ENCODE peak calls at places on chromosomes 5 and 9, in five cellular contexts. J is RPMI8226, B is AG09319, S is WERI-Rb-1, V is NCI-H446. I is an unnamed sample.

GRCh38 chr5:175695161-175696126 is 37.6 kb downstream of the HRH2 start:
- DNase-seq in J (no peak), V (no peak), B (no peak), S (no peak), I (no peak)

GRCh38 chr9:77944556-77945261 is 86.9 kb downstream of the GNAQ start:
- DNase-seq in J (no peak), V (no peak), S (no peak), B (no peak), I (no peak)

GRCh38 chr5:98770158-98770910 is 3.1 kb upstream of the RGMB start:
- DNase-seq in S (peak), V (peak), J (peak), B (peak), I (no peak)

GRCh38 chr9:127252405-127253093 is 12.0 kb upstream of the GARNL3 start:
- DNase-seq in B (no peak), S (no peak), J (no peak), V (no peak), I (no peak)

GRCh38 chr5:178572617-178573016 is 17.6 kb downstream of the COL23A1 start:
- DNase-seq in J (no peak), V (no peak), S (no peak), B (no peak), I (no peak)

GRCh38 chr5:50667079-50667652 is 729 bp downstream of the PARP8 start:
- DNase-seq in S (peak), V (no peak), B (no peak), J (peak), I (no peak)

GRCh38 chr9:114343471-114344187 is 14.0 kb downstream of the ORM2 start:
- DNase-seq in V (no peak), B (no peak), J (no peak), S (no peak), I (no peak)

GRCh38 chr5:6525910-6526309 is 77.3 kb downstream of the UBE2QL1 start:
- DNase-seq in B (no peak), V (no peak), S (peak), J (peak), I (no peak)

GRCh38 chr9:134167530-134167931 is 3.2 kb upstream of the RNU6ATAC start:
- DNase-seq in S (no peak), J (no peak), V (no peak), B (no peak), I (peak)

GRCh38 chr5:143641957-143642356 is 170.0 kb upstream of the HMHB1 start:
- DNase-seq in J (no peak), B (no peak), S (no peak), V (no peak), I (no peak)

GRCh38 chr5:57841671-57842375 is 359.2 kb upstream of the ACTBL2 start:
- DNase-seq in J (no peak), V (no peak), S (no peak), B (peak), I (peak)

GRCh38 chr5:25568989-25569625 is 924.3 kb upstream of the CDH10 start:
- DNase-seq in J (peak), V (no peak), B (no peak), S (no peak), I (no peak)

GRCh38 chr9:131706608-131706970 is 33.3 kb downstream of the RAPGEF1 start:
- DNase-seq in B (no peak), V (no peak), S (no peak), J (no peak), I (no peak)

GRCh38 chr5:175535781-175536180 is 57.4 kb downstream of the SFXN1 start:
- DNase-seq in V (no peak), S (no peak), B (no peak), J (no peak), I (no peak)

GRCh38 chr5:134007581-134008256 is 2.9 kb upstream of the VDAC1 start:
- DNase-seq in V (no peak), J (no peak), B (no peak), S (no peak), I (no peak)

GRCh38 chr5:178323961-178324360 is 91.4 kb upstream of the PHYKPL start:
- DNase-seq in S (no peak), J (no peak), V (no peak), B (no peak), I (no peak)

GRCh38 chr5:132239776-132240175 is 12.1 kb upstream of the P4HA2 start:
- DNase-seq in V (no peak), S (peak), B (no peak), J (no peak), I (no peak)